ENCODE peak calls at places on chromosomes 3 and 15, in six cellular contexts. W is DMS 273 treated with DMSO at 0.1 percent for 48 hours; I is GM23248; A is renal cortical epithelial cell; U is activated CD8-positive, alpha-beta memory T cell treated with anti-CD3 and anti-CD28 coated beads for 1 hour; K is WTC11. M is an unnamed sample.

GRCh38 chr3:188947401-188947982 is 224.3 kb upstream of the TPRG1 start:
- DNase-seq in W (peak; percentile 90), I (peak; percentile 89), A (no peak), U (no peak), K (peak; percentile 87), M (no peak)

GRCh38 chr3:179615458-179616173 is 11.0 kb downstream of the NDUFB5 start:
- DNase-seq in W (no peak), I (no peak), A (no peak), U (no peak), K (no peak), M (no peak)

GRCh38 chr3:123655400-123655799 is 70.5 kb upstream of the HACD2 start:
- DNase-seq in W (no peak), I (no peak), A (peak; percentile 40), U (no peak), K (no peak), M (no peak)

GRCh38 chr15:70014860-70015490 is 82.7 kb downstream of the TLE3 start:
- DNase-seq in W (no peak), I (no peak), A (no peak), U (no peak), K (peak; percentile 71), M (no peak)

GRCh38 chr15:99467338-99467720 is 98.5 kb upstream of the MEF2A start:
- DNase-seq in W (no peak), I (no peak), A (no peak), U (no peak), K (no peak), M (no peak)

GRCh38 chr3:41221278-41221677 is 22.0 kb downstream of the CTNNB1 start:
- DNase-seq in W (no peak), I (no peak), A (no peak), U (no peak), K (no peak), M (no peak)

GRCh38 chr15:77804210-77804609 is 171.5 kb upstream of the LINGO1 start:
- DNase-seq in W (no peak), I (peak; percentile 11), A (no peak), U (no peak), K (no peak), M (no peak)

GRCh38 chr3:194475978-194476377 is 10.8 kb downstream of the ATP13A3 start:
- DNase-seq in W (no peak), I (peak; percentile 14), A (no peak), U (no peak), K (no peak), M (no peak)

GRCh38 chr3:19970289-19970688 is 23.4 kb downstream of the RAB5A start:
- DNase-seq in W (no peak), I (no peak), A (no peak), U (no peak), K (no peak), M (no peak)

GRCh38 chr15:37900286-37901221 is 33.9 kb upstream of the TMCO5A start:
- DNase-seq in W (no peak), I (peak; percentile 59), A (peak; percentile 56), U (no peak), K (no peak), M (peak; percentile 43)

GRCh38 chr15:48385431-48385830 is 54.2 kb downstream of the DUT start:
- DNase-seq in W (no peak), I (peak; percentile 99), A (peak; percentile 74), U (no peak), K (no peak), M (no peak)

GRCh38 chr3:81769271-81769670 is 7.8 kb upstream of the GBE1 start:
- DNase-seq in W (no peak), I (no peak), A (no peak), U (no peak), K (no peak), M (no peak)

GRCh38 chr3:32316976-32317375 is 74.7 kb upstream of the CMTM7 start:
- DNase-seq in W (no peak), I (no peak), A (no peak), U (no peak), K (no peak), M (no peak)